ENCODE peak calls at places on chromosomes 11 and 22, in six cellular contexts. O is trophoblast cell, U is neuronal stem cell, G is IMR-90, J is H9, V is H1. Q is an unnamed sample.

GRCh38 chr11:129090056-129090455 is 102.1 kb downstream of the ARHGAP32 start:
- DNase-seq in G (peak; percentile 56), J (no peak), U (no peak), O (no peak), V (no peak), Q (no peak)

GRCh38 chr22:42344391-42344861 is 74.0 kb upstream of the TCF20 start:
- DNase-seq in O (no peak), U (no peak), V (peak; percentile 74), G (no peak), J (peak; percentile 76), Q (no peak)

GRCh38 chr11:97746832-97747231 is 1273.9 kb upstream of the CNTN5 start:
- DNase-seq in O (no peak), V (no peak), G (no peak), U (no peak), J (no peak), Q (no peak)

GRCh38 chr11:121538054-121538453 is 85.3 kb upstream of the SORL1-AS1 start:
- DNase-seq in O (no peak), G (no peak), U (no peak), V (no peak), J (no peak), Q (no peak)

GRCh38 chr11:93935826-93936225 is 85.3 kb upstream of the HEPHL1 start:
- DNase-seq in G (no peak), V (no peak), U (no peak), J (no peak), O (no peak), Q (no peak)

GRCh38 chr11:26649884-26650283 is 72.0 kb downstream of the SLC5A12 start:
- DNase-seq in O (peak; percentile 78), G (peak; percentile 53), U (peak; percentile 72), J (peak; percentile 64), V (peak; percentile 67), Q (peak; percentile 76)

GRCh38 chr22:24175160-24175808 is 6.0 kb upstream of the SUSD2 start:
- DNase-seq in O (peak; percentile 80), U (peak; percentile 49), J (peak; percentile 88), V (peak; percentile 94), G (peak; percentile 72), Q (peak; percentile 79)

GRCh38 chr22:49369726-49370717 is 457.7 kb downstream of the BRD1 start:
- DNase-seq in U (no peak), J (peak; percentile 20), O (no peak), G (no peak), V (peak; percentile 37), Q (no peak)

GRCh38 chr11:114218508-114218907 is 77.7 kb upstream of the NNMT start:
- DNase-seq in V (no peak), G (no peak), U (no peak), J (no peak), O (no peak), Q (no peak)

GRCh38 chr22:47029244-47030001 is 267.0 kb downstream of the TBC1D22A start:
- DNase-seq in O (no peak), G (no peak), U (no peak), V (no peak), J (no peak), Q (no peak)

GRCh38 chr22:50340157-50340879 is 2.8 kb upstream of the PPP6R2 start:
- DNase-seq in G (no peak), U (no peak), J (no peak), O (peak; percentile 77), V (no peak), Q (peak; percentile 50)

GRCh38 chr11:112499153-112499907 is 238.7 kb upstream of the PLET1 start:
- DNase-seq in J (peak; percentile 56), V (peak; percentile 49), U (no peak), O (no peak), G (no peak), Q (no peak)

GRCh38 chr11:73229321-73230275 is 11.5 kb downstream of the P2RY2 start:
- DNase-seq in O (no peak), U (no peak), G (no peak), V (no peak), J (peak; percentile 24), Q (peak; percentile 63)

GRCh38 chr22:49765091-49765771 is 62.4 kb downstream of the BRD1 start:
- DNase-seq in G (no peak), J (peak; percentile 23), V (peak; percentile 38), U (no peak), O (no peak), Q (no peak)

GRCh38 chr11:78420255-78420764 is 2.7 kb upstream of the GAB2 start:
- DNase-seq in V (peak; percentile 76), U (peak; percentile 51), O (no peak), G (peak; percentile 88), J (peak; percentile 42), Q (peak; percentile 81)

GRCh38 chr22:50624347-50625130 is 3.4 kb downstream of the ARSA start:
- DNase-seq in U (no peak), J (no peak), G (no peak), O (no peak), V (peak; percentile 29), Q (no peak)

GRCh38 chr22:45863981-45864751 is 112.8 kb downstream of the WNT7B start:
- DNase-seq in O (peak; percentile 30), J (peak; percentile 74), G (peak; percentile 63), U (peak; percentile 72), V (peak; percentile 96), Q (peak; percentile 77)

GRCh38 chr11:19326499-19326898 is 85.8 kb upstream of the E2F8 start:
- DNase-seq in U (no peak), V (no peak), G (peak; percentile 29), O (no peak), J (no peak), Q (peak; percentile 16)

GRCh38 chr11:114243461-114244372 is 52.5 kb upstream of the NNMT start:
- DNase-seq in U (no peak), O (no peak), V (no peak), J (no peak), G (no peak), Q (no peak)

GRCh38 chr11:5815534-5815933 is 6.8 kb downstream of the OR52N2 start:
- DNase-seq in G (no peak), O (no peak), J (no peak), V (no peak), U (no peak), Q (no peak)

GRCh38 chr22:21951931-21952465 is 650 bp downstream of the PPM1F start:
- DNase-seq in U (no peak), V (peak; percentile 74), G (peak; percentile 53), J (peak; percentile 72), O (peak; percentile 98), Q (peak; percentile 66)

GRCh38 chr11:134592391-134592990 is 180.4 kb upstream of the B3GAT1 start:
- DNase-seq in G (no peak), U (peak; percentile 37), V (peak; percentile 88), O (peak; percentile 19), J (peak; percentile 78), Q (no peak)

GRCh38 chr11:128632151-128632791 is 44.9 kb upstream of the ETS1 start:
- DNase-seq in J (peak; percentile 73), V (peak; percentile 66), G (peak; percentile 74), O (no peak), U (peak; percentile 31), Q (peak; percentile 59)

DNA sequence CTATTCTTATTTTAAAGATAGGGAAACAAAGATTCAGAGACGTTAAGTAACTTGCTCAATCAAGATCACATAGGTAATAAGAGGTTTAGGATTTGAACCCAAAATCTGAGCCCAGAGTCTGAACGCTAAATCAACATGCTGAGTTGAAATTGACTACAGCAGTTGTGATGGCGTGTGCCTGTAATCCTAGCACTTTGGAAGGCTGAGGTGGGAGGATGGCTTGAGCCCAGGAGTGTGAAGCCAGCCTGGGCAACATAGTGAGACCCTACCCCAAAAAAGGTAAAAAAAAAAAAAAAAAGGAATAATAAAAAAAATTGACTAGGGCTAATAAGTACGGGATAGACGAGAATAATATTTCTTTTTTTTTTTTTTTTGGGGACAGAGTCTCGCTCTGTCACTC is 1.4 kb upstream of the NR1H3 start:
- DNase-seq in O (no peak), G (no peak), J (no peak), V (no peak), U (no peak), Q (no peak)
- H4K91ac ChIP-seq in O (no peak overlapping the region), G (no peak overlapping the region), J (no peak overlapping the region), V (no peak overlapping the region), U (no peak overlapping the region), Q (no peak overlapping the region)

DNA sequence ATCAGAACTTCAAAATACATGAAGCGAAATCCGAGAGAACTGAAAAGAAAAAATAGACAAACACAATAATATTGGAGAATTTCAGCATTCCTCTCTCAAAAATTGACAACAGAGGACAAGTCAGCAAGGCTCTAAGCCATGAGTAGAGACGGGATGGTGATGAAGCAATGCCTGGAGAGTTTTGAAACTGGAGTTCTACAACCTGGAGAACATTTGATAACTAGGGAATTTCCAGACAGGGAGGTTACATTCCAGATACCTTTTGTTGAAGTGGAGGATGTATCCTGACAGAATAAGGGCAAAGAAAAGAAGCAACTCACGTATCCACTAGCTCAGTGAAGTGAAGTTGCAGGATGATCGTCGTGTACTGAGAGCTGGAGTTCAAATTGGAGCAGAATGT is 291.4 kb downstream of the CTTN start:
- DNase-seq in O (peak; percentile 25), J (no peak), G (no peak), U (no peak), V (no peak), Q (no peak)
- H4K91ac ChIP-seq in O (no peak overlapping the region), J (no peak overlapping the region), G (no peak overlapping the region), U (no peak overlapping the region), V (no peak overlapping the region), Q (no peak overlapping the region)

GRCh38 chr22:26684173-26684572 is 26.8 kb downstream of the MIAT start:
- DNase-seq in U (no peak), V (no peak), G (no peak), J (no peak), O (no peak), Q (no peak)
- H4K91ac ChIP-seq in U (no peak overlapping the region), V (no peak overlapping the region), G (no peak overlapping the region), J (no peak overlapping the region), O (no peak overlapping the region), Q (no peak overlapping the region)

DNA sequence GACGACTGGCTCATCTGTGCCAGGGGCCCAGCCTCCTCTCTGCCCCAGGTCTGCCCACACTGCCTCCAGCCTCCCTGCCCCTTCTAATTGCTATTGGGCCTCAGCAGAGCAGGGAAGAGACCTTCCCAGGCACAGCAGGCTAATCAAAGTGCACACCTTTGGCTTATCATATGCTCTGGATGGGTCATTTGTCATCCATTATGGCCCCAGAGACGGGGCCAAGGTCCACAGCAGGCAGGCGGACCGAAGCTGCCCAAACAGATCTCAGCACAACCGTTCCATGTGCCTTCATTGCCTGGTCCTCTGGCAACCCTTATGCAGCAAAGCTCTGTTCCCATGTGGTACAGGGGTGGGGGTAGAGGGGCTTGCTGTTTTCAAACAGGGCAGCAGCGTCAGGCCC is 66.6 kb downstream of the TP53I11 start:
- DNase-seq in G (no peak), V (no peak), J (no peak), U (no peak), O (no peak), Q (no peak)
- H4K91ac ChIP-seq in G (no peak overlapping the region), V (no peak overlapping the region), J (no peak overlapping the region), U (no peak overlapping the region), O (no peak overlapping the region), Q (no peak overlapping the region)

DNA sequence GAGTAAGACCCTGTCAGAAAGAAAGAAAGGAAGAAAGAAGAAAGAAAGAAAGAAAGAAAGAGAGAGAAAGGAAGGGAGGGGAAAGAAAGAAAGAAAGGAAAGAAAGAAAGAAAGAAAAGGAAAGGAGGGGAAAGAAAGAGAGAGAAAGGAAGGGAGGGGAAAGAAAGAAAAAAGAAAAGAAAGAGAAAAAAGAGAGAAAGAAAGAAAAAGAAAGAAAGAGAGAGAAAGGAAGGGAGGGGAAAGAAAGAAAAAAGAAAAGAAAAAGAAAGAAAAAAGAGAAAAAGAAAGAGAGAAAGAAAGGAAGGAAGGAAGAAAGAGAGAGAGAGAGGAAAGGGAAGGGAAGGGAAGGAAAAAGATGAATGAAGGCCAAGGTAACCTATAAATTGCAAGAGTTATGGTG is 47.2 kb upstream of the SLC22A12 start:
- DNase-seq in G (no peak), O (no peak), V (no peak), U (no peak), J (no peak), Q (no peak)
- H4K91ac ChIP-seq in G (no peak overlapping the region), O (no peak overlapping the region), V (no peak overlapping the region), U (no peak overlapping the region), J (no peak overlapping the region), Q (no peak overlapping the region)

GRCh38 chr22:27057717-27058116 is 400.3 kb downstream of the MIAT start:
- DNase-seq in O (no peak), G (no peak), J (no peak), U (no peak), V (no peak), Q (no peak)
- H4K91ac ChIP-seq in O (no peak overlapping the region), G (no peak overlapping the region), J (no peak overlapping the region), U (no peak overlapping the region), V (no peak overlapping the region), Q (no peak overlapping the region)

Q was measured in mesenchymal stem cell.